ENCODE peak calls at places on chromosome 6, in six cellular contexts. K is keratinocyte, P is tibial artery, F is ascending aorta, O is adrenal gland, H is psoas muscle. R is an unnamed sample. For H3K4me1, the result is how much of the 10 kb centered on the place peaks cover.

GRCh38 chr6:17485946-17486345 is 92.6 kb downstream of the CAP2 start:
- DNase-seq in K (no peak), P (no peak), F (no peak), O (no peak), H (no peak), R (no peak)

GRCh38 chr6:2480267-2480966 is 235.0 kb upstream of the GMDS start:
- DNase-seq in K (no peak), P (no peak), F (no peak), O (no peak), H (no peak), R (no peak)

GRCh38 chr6:29624520-29624961 is 8.4 kb downstream of the GABBR1 start:
- DNase-seq in K (no peak), P (no peak), F (no peak), O (no peak), H (no peak), R (no peak)

GRCh38 chr6:142605922-142606321 is 304.1 kb downstream of the ADGRG6 start:
- DNase-seq in K (no peak), P (no peak), F (no peak), O (no peak), H (no peak), R (no peak)

GRCh38 chr6:163652328-163652727 is 237.8 kb downstream of the QKI start:
- DNase-seq in K (no peak), P (no peak), F (peak), O (no peak), H (no peak), R (no peak)

GRCh38 chr6:98847392-98847766 is 13.0 kb downstream of the POU3F2 start:
- DNase-seq in K (no peak), P (no peak), F (no peak), O (no peak), H (no peak), R (no peak)

GRCh38 chr6:3226422-3227362 is 761 bp downstream of the TUBB2B start:
- DNase-seq in K (no peak), P (no peak), F (no peak), O (no peak), H (peak), R (no peak)

GRCh38 chr6:107399927-107400326 is 59.4 kb downstream of the PDSS2 start:
- DNase-seq in K (no peak), P (no peak), F (no peak), O (no peak), H (no peak), R (no peak)

GRCh38 chr6:8075704-8076103 is 11.5 kb upstream of the BLOC1S5 start:
- DNase-seq in K (no peak), P (no peak), F (no peak), O (no peak), H (no peak), R (no peak)

GRCh38 chr6:15073883-15074465 is 171.9 kb upstream of the JARID2 start:
- DNase-seq in K (no peak), P (no peak), F (no peak), O (no peak), H (no peak), R (no peak)

GRCh38 chr6:46998436-46999017 is 43.6 kb downstream of the ADGRF1 start:
- DNase-seq in K (no peak), P (no peak), F (no peak), O (no peak), H (no peak), R (no peak)

GRCh38 chr6:11616200-11616611 is 78.7 kb downstream of the TMEM170B start:
- DNase-seq in K (no peak), P (no peak), F (no peak), O (no peak), H (no peak), R (no peak)

GRCh38 chr6:149545258-149545753 is 537 bp downstream of the PPIL4 start:
- DNase-seq in K (no peak), P (no peak), F (peak), O (peak), H (peak), R (peak)

GRCh38 chr6:165636415-165637048 is 26.5 kb downstream of the PDE10A start:
- DNase-seq in K (no peak), P (no peak), F (no peak), O (no peak), H (no peak), R (no peak)

GRCh38 chr6:10610289-10610688 is 84.1 kb downstream of the C6orf52 start:
- DNase-seq in K (no peak), P (no peak), F (no peak), O (no peak), H (peak), R (no peak)

GRCh38 chr6:39870950-39871349 is 63.3 kb downstream of the MOCS1 start:
- DNase-seq in K (no peak), P (no peak), F (no peak), O (no peak), H (no peak), R (no peak)

GRCh38 chr6:162058281-162058875 is 669.2 kb downstream of the PRKN start:
- DNase-seq in K (no peak), P (no peak), F (no peak), O (no peak), H (no peak), R (no peak)

GRCh38 chr6:5214570-5215052 is 46.1 kb downstream of the LYRM4 start:
- DNase-seq in K (no peak), P (no peak), F (peak), O (peak), H (no peak), R (no peak)

GRCh38 chr6:37048851-37049734 is 43.6 kb downstream of the FGD2 start:
- DNase-seq in K (no peak), P (peak), F (peak), O (no peak), H (peak), R (no peak)

GRCh38 chr6:127900935-127901334 is at the start of gene THEMIS:
- DNase-seq in K (no peak), P (no peak), F (no peak), O (no peak), H (no peak), R (no peak)

GRCh38 chr6:39339557-39340555 is 17.4 kb upstream of the KCNK16 start:
- DNase-seq in K (no peak), P (no peak), F (no peak), O (no peak), H (no peak), R (no peak)

GRCh38 chr6:12196326-12196936 is 93.7 kb upstream of the EDN1 start:
- DNase-seq in K (no peak), P (no peak), F (no peak), O (no peak), H (no peak), R (no peak)

GRCh38 chr6:46410330-46410953 is 80.8 kb downstream of the RCAN2 start:
- DNase-seq in K (no peak), P (peak), F (no peak), O (peak), H (no peak), R (no peak)

GRCh38 chr6:12165297-12165696 is 124.9 kb upstream of the EDN1 start:
- DNase-seq in K (no peak), P (no peak), F (no peak), O (no peak), H (no peak), R (no peak)

GRCh38 chr6:11437824-11438459 is 99.6 kb upstream of the TMEM170B start:
- DNase-seq in K (no peak), P (no peak), F (no peak), O (no peak), H (no peak), R (no peak)

GRCh38 chr6:31067881-31068737 is 44.3 kb downstream of the C6orf15 start:
- DNase-seq in K (no peak), P (no peak), F (no peak), O (no peak), H (no peak), R (no peak)

GRCh38 chr6:8543714-8544113 is 108.4 kb upstream of the SLC35B3 start:
- DNase-seq in K (no peak), P (no peak), F (no peak), O (no peak), H (no peak), R (no peak)

GRCh38 chr6:140344149-140344913 is 969.9 kb upstream of the CITED2 start:
- DNase-seq in K (no peak), P (no peak), F (no peak), O (no peak), H (no peak), R (no peak)

GRCh38 chr6:110543106-110543505 is 66.7 kb upstream of the SLC22A16 start:
- DNase-seq in K (no peak), P (no peak), F (no peak), O (no peak), H (no peak), R (no peak)

GRCh38 chr6:37324131-37325033 is 29.4 kb upstream of the RNF8 start:
- DNase-seq in K (peak), P (no peak), F (no peak), O (no peak), H (no peak), R (no peak)

GRCh38 chr6:29696147-29697129 is 15.5 kb upstream of the ZFP57 start:
- DNase-seq in K (no peak), P (no peak), F (no peak), O (no peak), H (no peak), R (no peak)

GRCh38 chr6:163950159-163950558 is 535.6 kb downstream of the QKI start:
- DNase-seq in K (no peak), P (no peak), F (no peak), O (no peak), H (no peak), R (no peak)

GRCh38 chr6:33709605-33710295 is 1.8 kb downstream of the UQCC2 start:
- DNase-seq in K (no peak), P (no peak), F (no peak), O (no peak), H (no peak), R (no peak)

GRCh38 chr6:150929403-150929802 is 63.9 kb downstream of the MTHFD1L start:
- DNase-seq in K (no peak), P (no peak), F (peak), O (no peak), H (no peak), R (no peak)

GRCh38 chr6:31899882-31900722 is 1.8 kb downstream of the ZBTB12 start:
- DNase-seq in K (no peak), P (no peak), F (no peak), O (no peak), H (no peak), R (no peak)

GRCh38 chr6:168192901-168193815 is 114.1 kb upstream of the FRMD1 start:
- DNase-seq in K (no peak), P (peak), F (peak), O (no peak), H (no peak), R (no peak)

GRCh38 chr6:126102358-126102757 is 116.0 kb downstream of the TRMT11 start:
- DNase-seq in K (no peak), P (no peak), F (no peak), O (no peak), H (no peak), R (no peak)

GRCh38 chr6:1473166-1473565 is 83.8 kb downstream of the FOXF2 start:
- DNase-seq in K (no peak), P (no peak), F (no peak), O (no peak), H (no peak), R (no peak)

GRCh38 chr6:1474205-1474604 is 84.8 kb downstream of the FOXF2 start:
- DNase-seq in K (no peak), P (no peak), F (no peak), O (no peak), H (no peak), R (no peak)

GRCh38 chr6:1472643-1473042 is 83.3 kb downstream of the FOXF2 start:
- DNase-seq in K (no peak), P (no peak), F (no peak), O (no peak), H (no peak), R (no peak)

GRCh38 chr6:1475169-1475568 is 85.8 kb downstream of the FOXF2 start:
- DNase-seq in K (no peak), P (no peak), F (no peak), O (no peak), H (no peak), R (no peak)

GRCh38 chr6:1473598-1473997 is 84.2 kb downstream of the FOXF2 start:
- DNase-seq in K (no peak), P (no peak), F (no peak), O (no peak), H (no peak), R (no peak)
- H3K27ac ChIP-seq in K (no peak), P (no peak), F (no peak), O (no peak), H (no peak), R (no peak)

DNA sequence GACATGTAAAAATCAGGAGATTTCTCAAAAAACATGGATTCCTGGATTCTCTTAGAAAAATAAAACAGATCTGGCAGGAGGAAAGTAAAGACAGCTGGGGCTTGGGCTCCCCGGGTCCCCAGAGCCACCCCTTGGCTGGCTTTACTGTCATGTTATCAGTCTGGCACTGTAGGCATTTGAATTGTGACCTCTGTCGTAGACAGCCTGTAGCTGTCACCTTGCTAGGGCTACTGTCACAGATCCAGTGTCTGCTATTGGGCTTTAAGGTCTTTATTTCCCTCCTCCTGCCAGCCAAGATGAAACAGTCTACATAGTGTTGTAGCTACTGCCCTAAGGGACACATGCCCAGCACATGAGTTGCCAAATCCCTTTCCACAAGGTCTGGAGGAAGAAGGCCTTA is 37.5 kb downstream of the ABRACL start:
- DNase-seq in K (no peak), P (no peak), F (no peak), O (no peak), H (no peak), R (no peak)
- H3K4me1 ChIP-seq in K (under half), P (under half), F (under half), O (under half), H (under half), R (under half)

DNA sequence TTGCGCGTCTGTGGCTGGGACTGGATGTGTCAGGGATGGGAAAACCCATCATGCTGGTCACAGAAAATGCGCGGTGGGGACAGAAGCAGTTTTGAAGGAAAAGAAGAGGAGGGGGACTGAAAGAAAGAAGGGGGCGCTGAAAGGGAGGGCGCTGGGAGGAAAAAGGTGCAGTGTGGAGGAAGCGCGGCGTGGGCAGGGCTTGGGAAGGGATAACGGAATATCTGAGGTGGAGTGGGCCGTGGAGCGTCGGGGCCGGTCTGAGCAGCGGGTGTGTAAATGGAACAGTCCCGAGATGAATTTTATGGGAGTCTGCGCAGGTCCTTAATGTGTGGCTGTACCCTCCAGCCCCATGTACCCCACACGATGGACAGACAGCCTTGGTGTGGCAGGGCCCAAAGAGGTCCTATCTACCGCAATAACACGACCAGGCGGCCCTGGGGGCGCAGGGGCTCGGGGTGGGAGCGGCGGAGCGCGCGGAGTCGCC is 366 bp upstream of the SLC29A1 start:
- DNase-seq in K (no peak), P (peak), F (peak), O (no peak), H (no peak), R (no peak)
- H3K27ac ChIP-seq in K (no peak), P (peak), F (peak), O (peak), H (peak), R (peak)

DNA sequence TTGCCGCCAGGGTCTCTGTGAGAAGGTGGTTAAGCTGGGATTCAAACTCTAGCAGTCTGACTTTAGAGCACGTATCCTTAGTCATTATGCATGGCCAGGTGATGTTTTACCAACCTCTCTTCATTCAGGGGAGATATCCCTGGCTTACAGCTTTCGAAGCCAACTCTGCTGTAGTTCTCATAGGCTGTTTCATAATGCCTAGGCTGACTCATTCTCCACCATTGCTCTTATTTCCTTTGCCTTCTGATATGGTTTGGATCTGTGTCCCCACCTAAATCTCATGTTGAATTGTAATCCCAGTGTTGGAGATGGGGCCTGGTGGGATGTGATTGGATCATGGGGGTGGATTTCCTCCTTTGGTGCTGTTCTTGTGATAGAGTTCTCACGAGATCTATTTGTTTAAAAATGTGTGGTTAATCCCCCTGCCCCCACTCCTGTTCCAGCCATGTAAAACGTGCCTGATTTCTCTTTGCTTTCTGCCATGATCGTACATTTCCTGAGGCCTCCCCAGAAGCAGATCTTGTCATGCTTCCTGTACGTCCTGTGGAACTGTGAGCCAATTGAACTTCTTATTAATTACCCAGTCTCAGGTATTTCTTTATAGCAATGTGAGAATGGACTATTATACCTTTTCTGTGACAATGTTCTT is 94.6 kb upstream of the MAN1A1 start:
- DNase-seq in K (no peak), P (no peak), F (no peak), O (no peak), H (no peak), R (no peak)
- H3K4me1 ChIP-seq in K (under half), P (under half), F (under half), O (under half), H (under half), R (under half)